ENCODE peak calls at places on chromosomes 16 and 17, in six cellular contexts. V, L, D, F, H and W are unnamed samples.

GRCh38 chr17:30376621-30377452 is 1.9 kb upstream of the CPD start:
- DNase-seq in V (peak), L (no peak), D (peak), F (no peak), H (peak), W (no peak)

GRCh38 chr17:52178013-52178412 is 19.5 kb upstream of the CA10 start:
- DNase-seq in V (no peak), L (no peak), D (no peak), F (no peak), H (no peak), W (no peak)

GRCh38 chr17:70654706-70655105 is 485.4 kb downstream of the KCNJ2 start:
- DNase-seq in V (no peak), L (no peak), D (no peak), F (no peak), H (no peak), W (no peak)

GRCh38 chr16:11791144-11791828 is 5.8 kb downstream of the ZC3H7A start:
- DNase-seq in V (no peak), L (peak), D (no peak), F (no peak), H (no peak), W (peak)

GRCh38 chr16:80948886-80949502 is 57.7 kb downstream of the CMC2 start:
- DNase-seq in V (peak), L (peak), D (peak), F (no peak), H (no peak), W (no peak)

GRCh38 chr16:81610144-81610842 is 165.7 kb downstream of the CMIP start:
- DNase-seq in V (peak), L (peak), D (no peak), F (no peak), H (peak), W (no peak)

GRCh38 chr17:76353004-76353598 is 615 bp downstream of the PRPSAP1 start:
- DNase-seq in V (no peak), L (peak), D (no peak), F (no peak), H (no peak), W (peak)

GRCh38 chr16:19502395-19503131 is 19.3 kb downstream of the GDE1 start:
- DNase-seq in V (peak), L (peak), D (peak), F (peak), H (peak), W (peak)

GRCh38 chr17:77125432-77125901 is 15.3 kb upstream of the SEC14L1 start:
- DNase-seq in V (no peak), L (no peak), D (peak), F (no peak), H (peak), W (no peak)

GRCh38 chr16:2095315-2095853 is 40.3 kb downstream of the PKD1 start:
- DNase-seq in V (no peak), L (no peak), D (no peak), F (no peak), H (peak), W (no peak)

GRCh38 chr17:61635913-61636432 is 45.0 kb upstream of the NACA2 start:
- DNase-seq in V (no peak), L (no peak), D (peak), F (peak), H (peak), W (no peak)

GRCh38 chr17:75645501-75645888 is 12.3 kb downstream of the SMIM5 start:
- DNase-seq in V (no peak), L (peak), D (no peak), F (no peak), H (peak), W (no peak)

GRCh38 chr16:3592559-3592958 is 15.4 kb upstream of the NLRC3 start:
- DNase-seq in V (no peak), L (no peak), D (no peak), F (no peak), H (no peak), W (no peak)

GRCh38 chr16:14409563-14409962 is 220.5 kb downstream of the PARN start:
- DNase-seq in V (no peak), L (no peak), D (no peak), F (no peak), H (peak), W (no peak)

GRCh38 chr17:15966183-15966878 is 21.4 kb downstream of the ADORA2B start:
- DNase-seq in V (no peak), L (no peak), D (peak), F (no peak), H (peak), W (no peak)

GRCh38 chr16:65749566-65749965 is 616.9 kb upstream of the CDH5 start:
- DNase-seq in V (no peak), L (no peak), D (peak), F (no peak), H (no peak), W (no peak)

GRCh38 chr17:47224971-47225370 is 15.8 kb downstream of the MYL4 start:
- DNase-seq in V (no peak), L (no peak), D (no peak), F (no peak), H (peak), W (no peak)

GRCh38 chr17:72429066-72429638 is 308.3 kb downstream of the SOX9 start:
- DNase-seq in V (no peak), L (no peak), D (no peak), F (no peak), H (peak), W (no peak)

GRCh38 chr17:82241183-82241925 is 12.5 kb downstream of the SLC16A3 start:
- DNase-seq in V (peak), L (peak), D (no peak), F (no peak), H (peak), W (peak)

GRCh38 chr16:81468269-81468902 is 23.8 kb downstream of the CMIP start:
- DNase-seq in V (no peak), L (no peak), D (no peak), F (no peak), H (no peak), W (no peak)

GRCh38 chr16:4347765-4348509 is 3.2 kb downstream of the PAM16 start:
- DNase-seq in V (no peak), L (no peak), D (no peak), F (no peak), H (no peak), W (no peak)

GRCh38 chr16:67257486-67258159 is 8.8 kb downstream of the SLC9A5 start:
- DNase-seq in V (no peak), L (peak), D (no peak), F (no peak), H (no peak), W (no peak)

GRCh38 chr17:78568494-78569115 is 8.6 kb downstream of the DNAH17 start:
- DNase-seq in V (no peak), L (no peak), D (no peak), F (no peak), H (peak), W (no peak)

GRCh38 chr17:32281011-32281451 is 15.4 kb downstream of the RHBDL3 start:
- DNase-seq in V (no peak), L (no peak), D (no peak), F (no peak), H (no peak), W (no peak)

GRCh38 chr17:21298056-21298982 is 13.8 kb downstream of the MAP2K3 start:
- DNase-seq in V (no peak), L (no peak), D (no peak), F (no peak), H (no peak), W (peak)

GRCh38 chr16:3175157-3176153 is 12.5 kb upstream of the OR1F1 start:
- DNase-seq in V (no peak), L (peak), D (peak), F (no peak), H (no peak), W (no peak)

GRCh38 chr16:17327671-17328335 is 143.0 kb downstream of the XYLT1 start:
- DNase-seq in V (no peak), L (no peak), D (no peak), F (no peak), H (peak), W (no peak)

GRCh38 chr16:53282975-53283946 is 151.0 kb upstream of the RBL2 start:
- DNase-seq in V (no peak), L (no peak), D (peak), F (no peak), H (peak), W (no peak)

GRCh38 chr16:35310999-35311398 is 1851.6 kb downstream of the TP53TG3F start:
- DNase-seq in V (no peak), L (no peak), D (no peak), F (no peak), H (no peak), W (no peak)

GRCh38 chr17:7404737-7405412 is 978 bp upstream of the TMEM256 start:
- DNase-seq in V (no peak), L (peak), D (peak), F (no peak), H (no peak), W (peak)

GRCh38 chr17:68576811-68577551 is 24.2 kb downstream of the FAM20A start:
- DNase-seq in V (peak), L (no peak), D (no peak), F (no peak), H (no peak), W (no peak)

GRCh38 chr16:22014271-22014873 is 6.5 kb downstream of the MOSMO start:
- DNase-seq in V (no peak), L (no peak), D (no peak), F (no peak), H (no peak), W (no peak)

GRCh38 chr16:86579268-86580062 is 1.1 kb downstream of the FOXL1 start:
- DNase-seq in V (no peak), L (no peak), D (no peak), F (no peak), H (no peak), W (no peak)

GRCh38 chr17:69702078-69702477 is 287.6 kb downstream of the MAP2K6 start:
- DNase-seq in V (no peak), L (no peak), D (no peak), F (no peak), H (no peak), W (no peak)

GRCh38 chr17:79044462-79044861 is 20.5 kb downstream of the C1QTNF1 start:
- DNase-seq in V (no peak), L (peak), D (no peak), F (no peak), H (no peak), W (peak)

GRCh38 chr16:30651124-30652004 is 604 bp downstream of the PRR14 start:
- DNase-seq in V (peak), L (peak), D (peak), F (peak), H (peak), W (peak)

GRCh38 chr17:28508325-28508724 is 2.2 kb downstream of the FOXN1 start:
- DNase-seq in V (no peak), L (no peak), D (no peak), F (no peak), H (no peak), W (no peak)

GRCh38 chr17:79123988-79124387 is 49.4 kb downstream of the ENGASE start:
- DNase-seq in V (no peak), L (no peak), D (no peak), F (no peak), H (no peak), W (no peak)

GRCh38 chr16:86517652-86518258 is 7.4 kb downstream of the FOXF1 start:
- DNase-seq in V (peak), L (peak), D (peak), F (no peak), H (peak), W (peak)